ENCODE peak calls at places on chromosomes 7 and 10, in eight cellular contexts. P is heart left ventricle; B is adrenal gland; N is right cardiac atrium; C is HCT116; V is naive thymus-derived CD4-positive, alpha-beta T cell; J is lung; X is MM.1S. L is an unnamed sample.

GRCh38 chr10:69451784-69452251 is 553 bp downstream of the TSPAN15 start:
- DNase-seq in J (peak), X (no peak), C (no peak), V (peak), N (peak), B (no peak), P (no peak), L (peak)

GRCh38 chr10:4141471-4141870 is 356.5 kb upstream of the KLF6 start:
- DNase-seq in V (no peak), J (no peak), B (no peak), C (no peak), X (peak), N (no peak), P (no peak), L (no peak)

GRCh38 chr7:134941185-134941900 is 45.0 kb upstream of the AGBL3 start:
- DNase-seq in P (no peak), C (no peak), N (no peak), X (no peak), V (no peak), B (no peak), J (no peak), L (no peak)

GRCh38 chr7:27764109-27764508 is 24.1 kb downstream of the TAX1BP1 start:
- DNase-seq in N (no peak), J (no peak), X (no peak), C (no peak), V (no peak), B (no peak), P (no peak), L (no peak)

GRCh38 chr10:5507649-5508131 is 8.3 kb upstream of the CALML5 start:
- DNase-seq in J (no peak), B (no peak), P (no peak), X (no peak), V (no peak), C (no peak), N (peak), L (no peak)

GRCh38 chr7:118259115-118259514 is 34.6 kb downstream of the ANKRD7 start:
- DNase-seq in C (no peak), X (peak), V (no peak), J (no peak), P (no peak), B (no peak), N (no peak), L (no peak)

GRCh38 chr7:26760499-26760898 is 103.9 kb downstream of the SKAP2 start:
- DNase-seq in C (no peak), B (no peak), P (no peak), J (no peak), V (no peak), N (no peak), X (peak), L (no peak)

GRCh38 chr7:116377721-116378120 is 121.8 kb upstream of the CAV2 start:
- DNase-seq in J (no peak), V (no peak), X (no peak), B (no peak), C (no peak), N (no peak), P (no peak), L (no peak)

GRCh38 chr7:802500-803242 is 29.6 kb upstream of the SUN1 start:
- DNase-seq in N (no peak), J (no peak), P (no peak), B (no peak), X (no peak), C (no peak), V (no peak), L (no peak)

GRCh38 chr7:66696774-66697191 is 43.8 kb upstream of the RABGEF1 start:
- DNase-seq in V (no peak), J (no peak), C (no peak), X (no peak), P (peak), N (peak), B (no peak), L (no peak)

GRCh38 chr7:46024263-46024916 is 103.3 kb upstream of the IGFBP3 start:
- DNase-seq in B (no peak), P (no peak), C (no peak), X (no peak), V (no peak), J (no peak), N (no peak), L (no peak)

GRCh38 chr10:69644658-69645295 is 14.7 kb downstream of the FAM241B start:
- DNase-seq in X (no peak), C (peak), N (peak), V (no peak), B (peak), J (peak), P (peak), L (peak)

GRCh38 chr10:100827819-100828743 is 82.7 kb downstream of the PAX2 start:
- DNase-seq in X (peak), P (no peak), V (no peak), B (peak), J (peak), N (peak), C (no peak), L (peak)
- H3K4me3 ChIP-seq in X (peak), P (peak), V (peak), B (no peak), J (peak), N (peak), C (peak), L (peak)

GRCh38 chr7:55165176-55165861 is 146.5 kb downstream of the EGFR start:
- DNase-seq in V (no peak), J (no peak), B (no peak), P (no peak), X (no peak), N (no peak), C (no peak), L (no peak)
- H3K4me3 ChIP-seq in V (no peak), J (no peak), B (no peak), P (no peak), X (no peak), N (no peak), C (no peak), L (no peak)

GRCh38 chr7:74481458-74482324 is 28.0 kb downstream of the GTF2IRD1 start:
- DNase-seq in V (no peak), J (no peak), B (no peak), N (peak), C (no peak), P (peak), X (no peak), L (no peak)

GRCh38 chr7:74479066-74479781 is 25.5 kb downstream of the GTF2IRD1 start:
- DNase-seq in X (no peak), C (no peak), P (peak), N (peak), J (peak), V (no peak), B (no peak), L (no peak)

GRCh38 chr7:74480861-74481417 is 27.2 kb downstream of the GTF2IRD1 start:
- DNase-seq in X (no peak), V (no peak), N (peak), B (peak), C (no peak), J (peak), P (peak), L (no peak)

GRCh38 chr7:74478671-74479065 is 25.0 kb downstream of the GTF2IRD1 start:
- DNase-seq in J (no peak), V (no peak), P (no peak), B (no peak), X (no peak), C (no peak), N (no peak), L (no peak)

GRCh38 chr7:74479961-74480829 is 26.5 kb downstream of the GTF2IRD1 start:
- DNase-seq in J (peak), N (peak), P (peak), B (peak), C (no peak), X (no peak), V (no peak), L (peak)
- H3K4me3 ChIP-seq in J (peak), N (peak), P (peak), B (peak), C (no peak), X (no peak), V (no peak), L (peak)

GRCh38 chr7:93147358-93147757 is 827 bp downstream of the SAMD9L start:
- DNase-seq in B (peak), V (peak), N (peak), C (no peak), P (peak), J (peak), X (peak), L (peak)
- H3K4me3 ChIP-seq in B (peak), V (peak), N (peak), C (no peak), P (peak), J (peak), X (peak), L (peak)

GRCh38 chr7:44275829-44276570 is 49.4 kb downstream of the CAMK2B start:
- DNase-seq in C (no peak), N (peak), P (peak), J (no peak), B (no peak), V (no peak), X (no peak), L (no peak)
- H3K4me3 ChIP-seq in C (no peak), N (no peak), P (no peak), J (no peak), B (no peak), V (no peak), X (no peak), L (no peak)

GRCh38 chr10:30817541-30817940 is 188.0 kb upstream of the LYZL2 start:
- DNase-seq in P (no peak), V (no peak), B (no peak), X (no peak), J (no peak), C (no peak), N (no peak), L (no peak)
- H3K4me3 ChIP-seq in P (no peak), V (no peak), B (no peak), X (no peak), J (no peak), C (no peak), N (no peak), L (no peak)

GRCh38 chr7:73303546-73303945 is 5.1 kb downstream of the NSUN5 start:
- DNase-seq in N (peak), V (no peak), J (no peak), P (no peak), C (no peak), B (no peak), X (no peak), L (no peak)

GRCh38 chr7:73308665-73309214 is at the start of gene NSUN5:
- DNase-seq in X (peak), P (peak), V (peak), J (peak), C (peak), B (peak), N (peak), L (peak)

GRCh38 chr7:73308074-73308664 is 457 bp downstream of the NSUN5 start:
- DNase-seq in J (no peak), V (no peak), C (no peak), N (no peak), P (peak), B (no peak), X (peak), L (no peak)

GRCh38 chr7:73304071-73304470 is 4.6 kb downstream of the NSUN5 start:
- DNase-seq in J (no peak), C (no peak), B (no peak), V (no peak), X (no peak), P (no peak), N (peak), L (no peak)

DNA sequence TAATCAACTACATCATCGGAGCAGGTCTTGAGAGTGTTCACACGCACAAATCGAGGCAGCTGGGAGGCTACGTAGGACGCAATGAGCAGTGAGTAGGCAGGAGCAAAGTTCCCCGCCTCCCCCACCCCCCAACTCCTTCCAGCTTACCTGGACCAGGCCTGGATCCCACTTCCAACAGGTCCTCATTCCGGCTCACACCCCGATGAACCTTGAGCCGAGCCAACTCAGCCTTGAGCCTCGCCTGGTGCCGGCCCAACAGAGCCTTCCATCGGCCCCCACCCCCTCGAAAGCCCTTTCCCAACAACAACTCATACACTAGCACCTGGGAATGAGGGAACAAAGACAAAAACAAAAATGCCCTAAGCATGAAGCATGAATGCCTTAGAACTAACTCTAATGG is 1.2 kb downstream of the NSUN5 start:
- DNase-seq in X (no peak), P (no peak), B (no peak), J (no peak), V (no peak), N (no peak), C (no peak), L (no peak)
- H3K4me3 ChIP-seq in X (peak), P (no peak), B (no peak), J (no peak), V (peak), N (no peak), C (peak), L (no peak)